ENCODE peak calls at places on chromosomes 7 and 10, in five cellular contexts. G, A, J, V and T are unnamed samples.

GRCh38 chr10:131435232-131435631 is 123.7 kb upstream of the TCERG1L start:
- DNase-seq in G (no peak), A (no peak), J (no peak), V (no peak), T (no peak)

GRCh38 chr7:42350801-42351200 is 113.8 kb upstream of the GLI3 start:
- DNase-seq in G (no peak), A (no peak), J (no peak), V (no peak), T (no peak)

GRCh38 chr10:132939957-132940790 is 2.2 kb downstream of the CFAP46 start:
- DNase-seq in G (peak), A (no peak), J (no peak), V (peak), T (no peak)

GRCh38 chr7:71193099-71193810 is 61.3 kb downstream of the GALNT17 start:
- DNase-seq in G (no peak), A (no peak), J (no peak), V (no peak), T (no peak)

GRCh38 chr7:63106506-63107388 is 891.9 kb upstream of the ZNF722 start:
- DNase-seq in G (no peak), A (no peak), J (no peak), V (no peak), T (no peak)

GRCh38 chr10:13871087-13871486 is 284.3 kb downstream of the PRPF18 start:
- DNase-seq in G (no peak), A (no peak), J (no peak), V (no peak), T (no peak)

GRCh38 chr7:25742287-25742686 is 409.7 kb upstream of the NFE2L3 start:
- DNase-seq in G (no peak), A (no peak), J (no peak), V (no peak), T (no peak)

GRCh38 chr7:84085147-84085546 is 109.4 kb downstream of the SEMA3A start:
- DNase-seq in G (peak), A (no peak), J (no peak), V (no peak), T (no peak)

GRCh38 chr10:125003146-125003900 is 61.4 kb downstream of the ZRANB1 start:
- DNase-seq in G (no peak), A (peak), J (no peak), V (no peak), T (no peak)

GRCh38 chr10:119104653-119105024 is 726 bp downstream of the DENND10 start:
- DNase-seq in G (no peak), A (peak), J (no peak), V (peak), T (no peak)

GRCh38 chr7:38671901-38672559 is 40.9 kb upstream of the AMPH start:
- DNase-seq in G (no peak), A (no peak), J (no peak), V (peak), T (no peak)

GRCh38 chr7:138885383-138886147 is 87.6 kb upstream of the ATP6V0A4 start:
- DNase-seq in G (no peak), A (no peak), J (no peak), V (peak), T (no peak)

GRCh38 chr7:19713676-19714075 is 4.8 kb upstream of the POLR1F start:
- DNase-seq in G (peak), A (peak), J (peak), V (peak), T (no peak)

GRCh38 chr7:73520673-73521635 is 1.1 kb downstream of the BAZ1B start:
- DNase-seq in G (peak), A (no peak), J (no peak), V (peak), T (no peak)

GRCh38 chr10:79275431-79275851 is 71.8 kb upstream of the PPIF start:
- DNase-seq in G (no peak), A (no peak), J (no peak), V (no peak), T (no peak)

GRCh38 chr10:51747211-51747610 is 47.8 kb upstream of the CSTF2T start:
- DNase-seq in G (no peak), A (no peak), J (no peak), V (no peak), T (no peak)

GRCh38 chr7:133344275-133344674 is 91.4 kb downstream of the EXOC4 start:
- DNase-seq in G (peak), A (no peak), J (no peak), V (peak), T (no peak)

GRCh38 chr7:751826-752225 is 24.7 kb upstream of the PRKAR1B start:
- DNase-seq in G (no peak), A (no peak), J (no peak), V (no peak), T (no peak)

GRCh38 chr7:35037211-35037525 is at the start of gene DPY19L1:
- DNase-seq in G (no peak), A (no peak), J (no peak), V (no peak), T (no peak)

GRCh38 chr7:99383203-99383602 is 8.7 kb downstream of the ARPC1B start:
- DNase-seq in G (no peak), A (no peak), J (no peak), V (no peak), T (no peak)

GRCh38 chr10:119259345-119259744 is 52.0 kb downstream of the GRK5 start:
- DNase-seq in G (no peak), A (no peak), J (no peak), V (no peak), T (no peak)

GRCh38 chr7:38953227-38953626 is 24.5 kb upstream of the POU6F2 start:
- DNase-seq in G (no peak), A (no peak), J (no peak), V (no peak), T (no peak)

GRCh38 chr7:25720427-25720826 is 431.6 kb upstream of the NFE2L3 start:
- DNase-seq in G (peak), A (no peak), J (no peak), V (peak), T (no peak)

GRCh38 chr10:17129711-17130110 is at the start of gene CUBN:
- DNase-seq in G (no peak), A (no peak), J (no peak), V (no peak), T (no peak)

GRCh38 chr7:130821864-130822263 is 87.9 kb upstream of the KLF14 start:
- DNase-seq in G (no peak), A (no peak), J (no peak), V (no peak), T (no peak)

GRCh38 chr7:151689196-151689971 is 169.7 kb upstream of the RHEB start:
- DNase-seq in G (no peak), A (no peak), J (no peak), V (no peak), T (no peak)

GRCh38 chr10:131689016-131689415 is 211.8 kb upstream of the PPP2R2D start:
- DNase-seq in G (no peak), A (no peak), J (no peak), V (no peak), T (no peak)

GRCh38 chr10:123840714-123841113 is 50.9 kb downstream of the CPXM2 start:
- DNase-seq in G (no peak), A (no peak), J (no peak), V (no peak), T (no peak)

GRCh38 chr7:36165059-36165458 is 12.0 kb downstream of the EEPD1 start:
- DNase-seq in G (peak), A (no peak), J (no peak), V (no peak), T (no peak)

GRCh38 chr10:33008499-33009243 is 50.6 kb upstream of the ITGB1 start:
- DNase-seq in G (peak), A (peak), J (peak), V (peak), T (no peak)